ENCODE peak calls at places on chromosomes 3 and 15, in four cellular contexts. M is NB4; H is activated T-cell treated with anti-CD3 and anti-CD28 coated beads, Interleukin-2, amount 50 U/mL, for 72 hours; R is pancreas. A is an unnamed sample.

GRCh38 chr3:108012304-108012703 is 78.5 kb downstream of the CD47 start:
- DNase-seq in H (no peak), M (no peak), R (no peak), A (no peak)

GRCh38 chr3:143483214-143483613 is 363.6 kb downstream of the CHST2 start:
- DNase-seq in H (no peak), R (no peak), M (no peak), A (no peak)

GRCh38 chr3:170699158-170700053 is 113.5 kb upstream of the SLC7A14 start:
- DNase-seq in M (no peak), H (no peak), R (no peak), A (no peak)

GRCh38 chr15:47949815-47950214 is 171.0 kb upstream of the SLC24A5 start:
- DNase-seq in H (no peak), M (no peak), R (no peak), A (no peak)

GRCh38 chr3:125042725-125043406 is 12.9 kb downstream of the HEG1 start:
- DNase-seq in M (no peak), H (no peak), R (no peak), A (no peak)

GRCh38 chr3:192685801-192686200 is 41.5 kb downstream of the FGF12 start:
- DNase-seq in R (no peak), H (no peak), M (no peak), A (no peak)

GRCh38 chr3:148729656-148730055 is 32.0 kb downstream of the AGTR1 start:
- DNase-seq in R (no peak), H (no peak), M (no peak), A (no peak)

GRCh38 chr3:37668831-37669610 is 192.7 kb upstream of the CTDSPL start:
- DNase-seq in R (peak; percentile 93), H (no peak), M (no peak), A (no peak)

GRCh38 chr3:131705558-131706051 is 202.8 kb upstream of the MRPL3 start:
- DNase-seq in R (no peak), H (no peak), M (no peak), A (no peak)

GRCh38 chr3:50249459-50249858 is 13.5 kb downstream of the GNAI2 start:
- DNase-seq in R (no peak), H (no peak), M (no peak), A (no peak)

GRCh38 chr3:60574046-60574769 is 677.0 kb downstream of the FHIT start:
- DNase-seq in M (no peak), R (no peak), H (no peak), A (no peak)

GRCh38 chr15:52227456-52227855 is 36.3 kb upstream of the GNB5 start:
- DNase-seq in M (peak; percentile 91), R (peak; percentile 86), H (peak; percentile 71), A (peak; percentile 67)

GRCh38 chr15:101162701-101163483 is 89.0 kb downstream of the CHSY1 start:
- DNase-seq in R (no peak), M (no peak), H (no peak), A (no peak)

GRCh38 chr15:31402511-31403056 is 75.9 kb downstream of the KLF13 start:
- DNase-seq in M (peak; percentile 57), R (no peak), H (no peak), A (no peak)

GRCh38 chr3:46427929-46428833 is 21.1 kb downstream of the CCRL2 start:
- DNase-seq in H (no peak), R (no peak), M (peak; percentile 49), A (no peak)

GRCh38 chr15:96125681-96126080 is 204.8 kb upstream of the NR2F2 start:
- DNase-seq in H (no peak), M (no peak), R (no peak), A (no peak)

GRCh38 chr15:29039466-29040366 is 153.9 kb downstream of the APBA2 start:
- DNase-seq in R (no peak), H (peak; percentile 56), M (no peak), A (peak; percentile 15)

GRCh38 chr3:125990253-125990970 is 21.4 kb downstream of the ROPN1B start:
- DNase-seq in M (no peak), H (peak; percentile 73), R (peak; percentile 86), A (peak; percentile 68)

GRCh38 chr3:124101643-124102042 is 109.7 kb upstream of the ROPN1 start:
- DNase-seq in H (no peak), R (no peak), M (no peak), A (no peak)

GRCh38 chr15:91849749-91850161 is 3.8 kb upstream of the SLCO3A1 start:
- DNase-seq in M (peak; percentile 76), R (no peak), H (no peak), A (no peak)

GRCh38 chr3:77086408-77086807 is 46.5 kb downstream of the ROBO2 start:
- DNase-seq in R (no peak), M (no peak), H (no peak), A (no peak)